ENCODE peak calls at places on chromosome 14, in seven cellular contexts. F, G, U, O, X, C and Q are unnamed samples.

GRCh38 chr14:32004300-32004699 is 72.8 kb upstream of the ARHGAP5 start:
- DNase-seq in F (no peak), X (peak; percentile 70), O (no peak), G (no peak), U (peak; percentile 92), C (no peak), Q (no peak)

GRCh38 chr14:67722293-67722692 is 20.6 kb downstream of the RDH12 start:
- DNase-seq in G (no peak), O (no peak), U (peak; percentile 56), C (peak; percentile 57), X (peak; percentile 33), F (no peak), Q (no peak)

GRCh38 chr14:66403183-66403582 is 83.0 kb upstream of the CCDC196 start:
- DNase-seq in O (peak; percentile 18), C (peak; percentile 12), U (peak; percentile 55), F (no peak), X (peak; percentile 60), G (no peak), Q (no peak)

GRCh38 chr14:65103150-65103760 is 938 bp upstream of the MAX start:
- DNase-seq in U (peak; percentile 41), X (peak; percentile 41), G (no peak), O (no peak), F (no peak), C (peak; percentile 34), Q (no peak)

GRCh38 chr14:57022608-57023007 is 212.3 kb upstream of the OTX2 start:
- DNase-seq in G (no peak), F (no peak), C (no peak), X (no peak), U (no peak), O (no peak), Q (no peak)

GRCh38 chr14:77109656-77110055 is 11.6 kb downstream of the CIPC start:
- DNase-seq in F (no peak), X (no peak), C (peak; percentile 66), O (no peak), G (no peak), U (no peak), Q (no peak)

GRCh38 chr14:69580009-69580577 is 5.4 kb upstream of the CCDC177 start:
- DNase-seq in C (peak; percentile 70), U (peak; percentile 100), F (no peak), O (peak; percentile 13), G (no peak), X (peak; percentile 99), Q (peak; percentile 63)

GRCh38 chr14:49946320-49947141 is 53.6 kb downstream of the ARF6 start:
- DNase-seq in F (no peak), X (peak; percentile 81), U (peak; percentile 65), O (peak; percentile 52), G (no peak), C (no peak), Q (no peak)

GRCh38 chr14:98428483-98428994 is 843.5 kb downstream of the BCL11B start:
- DNase-seq in X (no peak), C (no peak), U (no peak), F (no peak), O (no peak), G (no peak), Q (no peak)

GRCh38 chr14:79585845-79586244 is 625.5 kb downstream of the DIO2 start:
- DNase-seq in O (no peak), G (no peak), F (no peak), U (no peak), C (no peak), X (peak; percentile 67), Q (no peak)

GRCh38 chr14:79583738-79584405 is 627.4 kb downstream of the DIO2 start:
- DNase-seq in C (no peak), U (peak; percentile 82), X (peak; percentile 88), G (no peak), O (no peak), F (no peak), Q (no peak)

GRCh38 chr14:79586401-79586800 is 624.9 kb downstream of the DIO2 start:
- DNase-seq in U (no peak), O (no peak), C (no peak), X (no peak), F (no peak), G (no peak), Q (no peak)

GRCh38 chr14:79587194-79587593 is 624.1 kb downstream of the DIO2 start:
- DNase-seq in O (no peak), G (no peak), X (no peak), F (no peak), C (no peak), U (peak; percentile 50), Q (no peak)

GRCh38 chr14:79584679-79585078 is 626.6 kb downstream of the DIO2 start:
- DNase-seq in G (no peak), U (peak; percentile 94), O (no peak), F (no peak), C (no peak), X (peak; percentile 92), Q (no peak)
- TF ChIP-seq CTCF in G (no peak), U (peak; percentile 52), O (no peak), F (no peak), C (peak; percentile 12), X (peak; percentile 25), Q (no peak)

DNA sequence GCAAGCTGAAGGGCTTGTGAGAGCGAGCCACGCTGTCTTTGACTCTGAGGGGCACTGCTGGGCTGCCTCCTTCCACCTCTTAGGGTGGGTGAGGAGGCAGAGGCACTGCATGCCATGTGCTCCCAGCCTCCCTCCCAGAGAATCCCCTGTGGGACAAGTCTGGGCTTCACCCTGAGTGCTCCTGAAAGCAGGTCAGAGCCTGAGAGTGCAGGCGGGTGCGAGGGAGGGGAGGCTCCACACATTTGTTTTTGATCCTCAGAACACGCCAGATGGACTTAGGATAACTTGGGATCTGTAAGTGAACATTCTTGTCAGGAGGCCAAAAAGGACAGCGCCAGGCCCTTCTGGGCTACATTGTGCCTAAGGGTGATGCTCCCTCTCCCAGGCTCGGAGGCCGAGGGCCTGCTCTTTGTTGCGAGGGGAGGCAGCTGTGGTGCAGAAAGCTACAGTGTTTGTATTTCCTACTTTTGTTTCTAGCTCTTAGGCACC is 155.4 kb downstream of the TMX1 start:
- DNase-seq in X (peak; percentile 97), G (no peak), U (peak; percentile 98), F (peak; percentile 56), O (no peak), C (peak; percentile 95), Q (peak; percentile 29)
- TF ChIP-seq CTCF in X (peak; percentile 11), G (no peak), U (peak; percentile 23), F (no peak), O (no peak), C (peak; percentile 38), Q (no peak)

GRCh38 chr14:87934185-87934584 is 58.8 kb downstream of the GALC start:
- DNase-seq in G (no peak), C (peak; percentile 8), O (no peak), X (peak; percentile 7), F (no peak), U (peak; percentile 5), Q (no peak)
- TF ChIP-seq CTCF in G (no peak), C (peak; percentile 39), O (peak; percentile 18), X (no peak), F (no peak), U (no peak), Q (no peak)

DNA sequence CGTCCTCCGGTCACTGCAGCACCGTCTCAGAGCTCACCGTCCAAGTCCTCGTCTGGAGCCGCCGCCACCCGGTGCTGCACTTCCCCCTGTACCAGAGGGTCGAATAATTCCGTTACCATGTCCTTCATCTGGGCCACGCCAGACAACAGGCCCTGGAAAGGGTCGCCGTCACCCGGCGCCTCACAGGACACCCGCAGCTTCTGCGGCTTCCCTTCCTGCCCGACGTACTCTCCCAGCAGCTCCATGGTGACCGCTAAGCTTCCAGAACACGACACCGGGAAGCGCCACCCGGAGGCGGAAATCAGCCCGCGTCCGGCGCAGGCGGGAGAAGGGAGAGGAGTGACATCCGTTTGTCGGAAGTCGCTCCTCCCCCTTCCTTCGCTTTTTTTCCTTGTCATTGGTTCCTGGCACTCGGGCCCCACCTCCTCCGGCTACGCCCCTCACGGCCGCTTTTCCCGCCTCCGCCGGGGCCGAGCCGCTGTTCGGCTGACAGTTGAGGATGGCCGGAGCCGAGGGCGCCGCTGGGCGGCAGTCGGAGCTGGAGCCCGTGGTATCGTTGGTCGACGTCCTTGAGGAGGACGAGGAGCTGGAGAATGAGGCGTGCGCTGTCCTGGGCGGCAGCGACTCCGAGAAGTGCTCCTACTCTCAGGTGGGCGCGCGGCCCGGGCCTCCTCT is at the start of the genes GON7 and UBR7:
- DNase-seq in X (peak; percentile 97), C (peak; percentile 97), G (peak; percentile 90), U (peak; percentile 96), F (peak; percentile 86), O (peak; percentile 84), Q (peak; percentile 97)
- TF ChIP-seq CTCF in X (no peak), C (peak; percentile 32), G (peak; percentile 21), U (no peak), F (peak; percentile 21), O (no peak), Q (peak; percentile 16)

GRCh38 chr14:102323102-102323501 is 3.6 kb downstream of the ZNF839 start:
- DNase-seq in X (peak; percentile 92), F (peak; percentile 78), G (peak; percentile 62), U (peak; percentile 90), O (peak; percentile 35), C (peak; percentile 59), Q (peak; percentile 34)
- TF ChIP-seq CTCF in X (peak; percentile 75), F (peak; percentile 58), G (peak; percentile 41), U (peak; percentile 74), O (peak; percentile 78), C (peak; percentile 71), Q (no peak)

GRCh38 chr14:59570122-59570521 is 6.5 kb downstream of the CCDC175 start:
- DNase-seq in C (no peak), F (no peak), O (no peak), X (no peak), G (no peak), U (no peak), Q (no peak)
- TF ChIP-seq CTCF in C (peak; percentile 57), F (no peak), O (no peak), X (no peak), G (no peak), U (no peak), Q (no peak)

DNA sequence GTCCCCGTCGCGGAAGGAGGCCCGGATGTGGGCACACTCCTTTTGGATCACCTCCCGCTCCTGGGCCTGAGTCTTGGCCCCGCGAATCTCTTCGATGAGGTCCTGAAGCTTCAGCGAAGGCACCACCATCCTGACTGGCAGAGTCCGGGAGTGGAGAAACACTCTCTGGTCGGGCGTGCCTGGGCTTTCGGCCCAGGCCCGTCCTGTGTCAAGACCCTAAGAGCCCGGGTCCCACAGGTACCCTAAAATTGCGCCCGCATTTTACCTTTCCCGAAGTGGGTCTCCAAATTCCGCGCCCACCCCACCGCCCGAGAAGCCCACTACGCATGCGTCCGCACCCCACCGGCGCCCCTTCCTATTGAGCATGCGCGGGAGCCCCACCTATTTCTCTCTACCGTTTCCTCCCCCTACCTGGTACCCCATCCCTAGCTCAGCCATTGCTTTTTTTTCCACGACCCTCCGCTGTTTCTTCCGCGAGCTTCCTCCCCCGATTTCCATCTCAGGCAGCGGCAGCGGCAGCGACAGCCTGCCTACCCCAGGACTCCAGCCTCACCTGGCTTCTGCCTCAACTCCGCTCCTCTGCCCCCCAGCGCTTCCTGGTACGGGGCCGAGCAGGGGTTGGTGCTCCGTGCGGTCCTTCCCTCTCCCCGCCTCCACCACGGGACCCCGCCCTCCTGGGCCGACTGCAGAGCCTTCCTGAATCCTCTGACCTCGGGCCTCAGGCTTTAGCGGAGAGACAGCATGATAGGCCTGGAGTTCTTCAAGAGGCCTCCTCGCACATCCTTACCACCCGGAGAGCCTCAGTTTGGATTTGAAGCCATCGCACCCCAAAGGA is at the start of gene AP1G2:
- DNase-seq in U (peak; percentile 50), O (no peak), G (peak; percentile 98), C (peak; percentile 96), F (peak; percentile 55), X (peak; percentile 65), Q (peak; percentile 84)
- TF ChIP-seq CTCF in U (no peak), O (no peak), G (no peak), C (no peak), F (no peak), X (no peak), Q (no peak)